ENCODE peak calls at places on chromosomes 6 and 20, in eight cellular contexts. S is heart right ventricle; I is MCF 10A; Y is RWPE1; V is activated naive CD8-positive, alpha-beta T cell treated with anti-CD3 and anti-CD28 coated beads, Interleukin-2, amount 50 U/mL, for 16 hours; R is AG04450; U is epithelial cell of esophagus; X is brain pericyte. D is an unnamed sample.

GRCh38 chr6:113291751-113292445 is 565.2 kb upstream of the MARCKS start:
- DNase-seq in X (peak), I (no peak), R (peak), U (no peak), Y (no peak), S (no peak), V (no peak), D (no peak)

GRCh38 chr6:108850669-108851467 is 2.6 kb downstream of the ARMC2 start:
- DNase-seq in Y (no peak), S (peak), X (no peak), I (no peak), U (no peak), R (no peak), V (no peak), D (no peak)

GRCh38 chr6:81075974-81076373 is 676.5 kb downstream of the TENT5A start:
- DNase-seq in S (no peak), V (no peak), U (peak), I (peak), R (no peak), Y (no peak), X (no peak), D (peak)

GRCh38 chr6:163249651-163250101 is 164.8 kb upstream of the QKI start:
- DNase-seq in X (no peak), V (no peak), I (no peak), S (no peak), R (no peak), Y (no peak), U (no peak), D (no peak)

GRCh38 chr6:111503660-111504059 is 20.6 kb upstream of the REV3L start:
- DNase-seq in X (peak), U (no peak), V (no peak), R (no peak), I (no peak), S (no peak), Y (no peak), D (no peak)

GRCh38 chr6:45548657-45549515 is 171.2 kb upstream of the SUPT3H start:
- DNase-seq in U (peak), Y (no peak), V (no peak), I (peak), X (no peak), S (no peak), R (no peak), D (no peak)

GRCh38 chr20:14617123-14617522 is 279.7 kb upstream of the FLRT3 start:
- DNase-seq in R (no peak), U (peak), V (no peak), X (no peak), Y (no peak), S (no peak), I (no peak), D (no peak)

GRCh38 chr20:49132995-49133451 is 55.1 kb downstream of the STAU1 start:
- DNase-seq in U (peak), V (no peak), I (peak), Y (peak), R (peak), X (no peak), S (no peak), D (peak)

GRCh38 chr6:63269470-63269869 is 50.3 kb downstream of the LGSN start:
- DNase-seq in I (no peak), U (no peak), R (no peak), V (no peak), S (no peak), X (no peak), Y (no peak), D (no peak)

GRCh38 chr6:26028753-26029569 is 58.3 kb upstream of the HFE start:
- DNase-seq in I (no peak), X (no peak), Y (no peak), V (no peak), U (no peak), R (no peak), S (no peak), D (no peak)

D was measured in neural crest cell.